ENCODE peak calls at places on chromosomes 3 and 15, in nine cellular contexts. M, T, A, Z, F, Y, O, X and U are unnamed samples.
A peak's percentile ranks its signal among the peaks of the same experiment; 100 is the strongest.

GRCh38 chr3:22729981-22730380 is 473.1 kb upstream of the UBE2E2 start:
- DNase-seq in F (no peak), Z (no peak), O (no peak), M (no peak), Y (peak; percentile 0), X (peak; percentile 8), T (no peak), A (no peak), U (no peak)

GRCh38 chr3:179027326-179027900 is 44.2 kb downstream of the ZMAT3 start:
- DNase-seq in Y (peak; percentile 61), A (no peak), Z (no peak), M (no peak), X (peak; percentile 39), F (no peak), O (no peak), T (no peak), U (no peak)

GRCh38 chr3:146471012-146471411 is 1.7 kb upstream of the PLSCR2 start:
- DNase-seq in T (no peak), M (no peak), Y (no peak), A (no peak), F (no peak), X (no peak), O (no peak), Z (no peak), U (no peak)

GRCh38 chr3:157159037-157159761 is 748 bp downstream of the CCNL1 start:
- DNase-seq in Z (no peak), X (peak; percentile 85), O (peak; percentile 84), M (peak; percentile 41), A (peak; percentile 57), Y (peak; percentile 37), T (peak; percentile 64), F (no peak), U (peak; percentile 85)

GRCh38 chr15:85333132-85333831 is 47.1 kb upstream of the AKAP13 start:
- DNase-seq in O (no peak), Y (peak; percentile 96), A (no peak), Z (peak; percentile 78), F (no peak), X (peak; percentile 49), M (no peak), T (no peak), U (no peak)

GRCh38 chr3:182710557-182711157 is 82.6 kb upstream of the ATP11B start:
- DNase-seq in T (no peak), M (no peak), O (no peak), F (no peak), A (no peak), Y (peak; percentile 13), X (peak; percentile 49), Z (no peak), U (no peak)

GRCh38 chr15:77025941-77026411 is 31.1 kb downstream of the PSTPIP1 start:
- DNase-seq in M (no peak), A (no peak), Z (no peak), Y (no peak), X (no peak), F (no peak), O (peak; percentile 34), T (no peak), U (no peak)

GRCh38 chr3:71905426-71905825 is 120.5 kb upstream of the PROK2 start:
- DNase-seq in Y (no peak), O (no peak), F (no peak), M (no peak), A (no peak), T (no peak), Z (no peak), X (no peak), U (no peak)

GRCh38 chr3:111277226-111277625 is 205.6 kb downstream of the NECTIN3 start:
- DNase-seq in F (no peak), T (no peak), Z (no peak), M (no peak), A (no peak), O (no peak), Y (peak; percentile 74), X (peak; percentile 45), U (no peak)

GRCh38 chr3:148840419-148840818 is 12.8 kb downstream of the CPB1 start:
- DNase-seq in T (no peak), Y (no peak), M (no peak), X (no peak), Z (no peak), O (no peak), A (no peak), F (no peak), U (no peak)

GRCh38 chr3:153210660-153211059 is 48.6 kb downstream of the RAP2B start:
- DNase-seq in T (no peak), A (no peak), F (no peak), Z (no peak), M (no peak), O (no peak), X (no peak), Y (no peak), U (no peak)

GRCh38 chr15:65096481-65097385 is 18.3 kb downstream of the UBAP1L start:
- DNase-seq in O (peak; percentile 22), X (no peak), Z (no peak), T (no peak), F (no peak), Y (no peak), M (no peak), A (no peak), U (no peak)

GRCh38 chr3:55064164-55064563 is 136.3 kb upstream of the LRTM1 start:
- DNase-seq in T (no peak), X (no peak), A (no peak), Y (no peak), F (no peak), Z (no peak), O (no peak), M (no peak), U (no peak)

GRCh38 chr15:70195808-70196304 is 98.1 kb upstream of the TLE3 start:
- DNase-seq in T (peak; percentile 37), Y (peak; percentile 92), M (peak; percentile 85), O (peak; percentile 83), Z (peak; percentile 44), F (peak; percentile 48), X (peak; percentile 74), A (no peak), U (peak; percentile 95)

DNA sequence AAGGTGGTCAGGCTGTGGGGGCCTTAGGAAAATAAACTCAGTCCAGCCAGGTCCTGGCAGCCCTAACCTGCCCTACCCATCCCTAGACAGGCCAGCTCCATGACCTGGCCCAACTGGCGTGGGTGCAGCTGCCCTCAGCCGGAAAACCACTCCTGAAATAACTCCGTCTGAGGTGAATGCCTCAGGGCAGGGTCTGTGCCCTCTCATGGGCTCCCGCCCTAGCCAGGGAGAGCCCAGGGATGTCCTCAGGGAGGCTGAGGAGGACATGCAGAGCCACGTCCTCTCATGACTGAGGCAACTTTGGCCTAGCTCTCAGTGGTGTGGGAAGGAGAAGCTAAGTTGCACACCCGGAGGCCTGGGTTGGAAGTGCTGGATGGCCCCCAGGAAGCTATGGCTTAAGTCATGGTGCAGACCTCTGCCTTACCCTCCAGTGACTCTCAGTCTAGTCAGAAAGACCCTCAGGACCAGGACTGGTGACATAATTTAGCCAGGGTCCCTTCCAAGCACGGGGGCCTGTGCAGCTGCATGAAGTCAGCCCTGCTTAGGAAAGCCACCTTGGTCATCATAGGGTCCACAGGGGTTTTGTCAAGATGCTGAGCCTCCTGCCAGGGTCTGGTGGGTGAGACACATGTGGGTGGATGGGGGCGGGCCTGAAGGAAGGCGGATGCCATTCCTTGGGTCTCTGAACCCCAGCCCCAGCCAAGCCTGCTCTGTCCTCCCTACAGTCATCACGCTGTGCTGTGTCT is 7.4 kb downstream of the TMIE start:
- DNase-seq in Y (no peak), Z (no peak), O (peak; percentile 48), M (no peak), T (no peak), F (no peak), X (no peak), A (no peak), U (no peak)
- TF ChIP-seq CTCF in Y (no peak), Z (no peak), O (no peak), M (no peak), T (no peak), F (no peak), X (no peak), A (no peak), U (no peak)

DNA sequence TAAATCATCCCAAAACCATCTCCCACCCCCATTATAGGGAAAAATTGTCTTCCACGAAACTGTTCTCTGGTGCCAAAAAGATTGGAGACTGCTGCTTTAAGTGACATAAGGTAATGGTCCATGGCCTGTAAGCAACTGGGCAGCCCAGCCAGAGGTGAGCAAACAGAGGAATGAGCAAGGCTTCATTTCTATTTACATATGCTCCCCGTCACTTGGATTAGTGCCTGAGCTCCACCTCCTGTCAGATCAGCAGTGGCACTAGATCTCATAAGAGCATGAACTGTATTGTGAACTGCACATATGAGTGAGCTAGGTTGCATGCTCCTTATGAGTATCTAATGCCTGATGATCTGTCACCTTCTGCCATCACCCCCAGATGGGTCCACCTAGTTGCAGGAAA is 1159.8 kb upstream of the ALCAM start:
- DNase-seq in X (peak; percentile 40), A (no peak), O (no peak), Y (no peak), Z (no peak), M (no peak), F (no peak), T (no peak), U (no peak)
- TF ChIP-seq CTCF in X (no peak), A (no peak), O (no peak), Y (no peak), Z (no peak), M (no peak), F (no peak), T (no peak), U (no peak)

DNA sequence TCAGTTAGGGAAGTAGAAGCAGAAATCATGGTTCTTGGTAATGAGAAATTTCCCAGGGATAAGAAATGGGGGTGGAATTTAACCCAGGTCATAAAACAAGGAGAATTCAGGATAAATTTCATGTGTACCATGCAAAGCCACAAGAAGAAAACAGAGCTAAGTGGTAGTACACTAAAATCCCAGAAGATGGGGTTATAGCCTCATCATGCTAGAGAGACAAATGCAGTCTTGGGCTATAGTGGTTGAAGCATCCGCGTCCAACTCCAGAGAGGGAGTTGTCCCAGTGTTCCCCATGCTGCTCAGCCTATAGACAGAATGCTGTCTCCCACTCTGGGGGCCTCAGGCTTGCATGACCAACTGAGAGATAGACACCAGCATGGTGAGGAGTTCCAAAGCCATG is 36.2 kb upstream of the CLRN1 start:
- DNase-seq in Z (no peak), F (no peak), O (no peak), X (peak; percentile 37), A (no peak), M (no peak), T (no peak), Y (peak; percentile 66), U (no peak)
- TF ChIP-seq CTCF in Z (peak; percentile 60), F (peak; percentile 14), O (no peak), X (peak; percentile 42), A (peak; percentile 21), M (no peak), T (no peak), Y (peak; percentile 65), U (no peak)

DNA sequence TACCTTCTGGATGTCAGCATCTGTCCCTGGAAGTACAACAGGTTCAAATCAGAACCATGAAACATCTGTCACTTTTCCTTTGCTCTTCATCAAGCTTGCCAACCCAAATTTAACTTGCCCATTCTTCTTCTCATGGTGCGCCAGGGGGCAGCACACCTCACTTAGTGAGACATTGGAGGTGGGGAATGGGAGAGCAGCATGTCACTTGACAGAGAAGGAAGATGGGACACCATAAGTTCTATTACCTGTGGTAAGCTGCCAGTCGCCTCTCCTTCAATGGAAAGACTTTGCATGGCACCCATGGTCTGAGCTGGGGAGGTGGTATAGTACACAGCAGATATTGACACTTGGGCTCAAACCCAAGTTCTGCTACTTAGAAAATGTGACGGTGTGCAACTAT is 2.9 kb downstream of the SCN5A start:
- DNase-seq in T (no peak), M (no peak), F (no peak), Z (no peak), A (no peak), X (peak; percentile 51), O (no peak), Y (peak; percentile 34), U (no peak)
- TF ChIP-seq CTCF in T (no peak), M (no peak), F (no peak), Z (peak; percentile 47), A (peak; percentile 65), X (peak; percentile 51), O (no peak), Y (peak; percentile 51), U (no peak)

GRCh38 chr3:132803889-132804288 is 81.7 kb upstream of the NPHP3 start:
- DNase-seq in M (no peak), F (no peak), O (no peak), Z (no peak), T (no peak), Y (no peak), X (peak; percentile 9), A (no peak), U (no peak)
- TF ChIP-seq CTCF in M (no peak), F (no peak), O (no peak), Z (peak; percentile 23), T (no peak), Y (peak; percentile 7), X (peak; percentile 11), A (peak; percentile 28), U (no peak)